ENCODE peak calls at places on chromosomes 11 and 22, in eight cellular contexts. W, B, V, D, O, P, H and G are unnamed samples.

GRCh38 chr11:2805388-2806057 is 80.1 kb downstream of the CDKN1C start:
- DNase-seq in W (no peak), B (no peak), V (no peak), D (no peak), O (no peak), P (no peak), H (no peak), G (no peak)

GRCh38 chr22:22943521-22944267 is 56.1 kb downstream of the IGLL5 start:
- DNase-seq in W (peak), B (no peak), V (no peak), D (no peak), O (no peak), P (no peak), H (no peak), G (no peak)

GRCh38 chr11:36684840-36685800 is 87.1 kb upstream of the RAG2 start:
- DNase-seq in W (no peak), B (no peak), V (no peak), D (no peak), O (no peak), P (no peak), H (no peak), G (no peak)

GRCh38 chr22:44246615-44247326 is 66.0 kb downstream of the SHISAL1 start:
- DNase-seq in W (no peak), B (no peak), V (no peak), D (no peak), O (no peak), P (peak), H (no peak), G (no peak)

GRCh38 chr11:123286761-123287160 is 91.7 kb upstream of the CLMP start:
- DNase-seq in W (no peak), B (no peak), V (no peak), D (no peak), O (no peak), P (no peak), H (no peak), G (no peak)

GRCh38 chr22:45533731-45534130 is 31.0 kb downstream of the FBLN1 start:
- DNase-seq in W (no peak), B (no peak), V (no peak), D (no peak), O (no peak), P (no peak), H (no peak), G (no peak)

GRCh38 chr11:78045851-78046485 is 17.7 kb upstream of the THRSP start:
- DNase-seq in W (peak), B (peak), V (peak), D (peak), O (peak), P (peak), H (peak), G (peak)

GRCh38 chr22:24247011-24247507 is 2.2 kb upstream of the GGT5 start:
- DNase-seq in W (peak), B (no peak), V (no peak), D (no peak), O (no peak), P (no peak), H (no peak), G (no peak)